ENCODE peak calls at places on chromosomes 6 and 20, in five cellular contexts. O is activated CD4-positive, alpha-beta T cell treated with anti-CD3 and anti-CD28 coated beads for 24 hours; T is AG20443; K is iPS DF 19.7; V is AG04449. F is an unnamed sample.

GRCh38 chr20:7392551-7392950 is 547.7 kb downstream of the HAO1 start:
- DNase-seq in O (no peak), T (peak), K (no peak), V (no peak), F (no peak)

GRCh38 chr20:54431545-54431944 is 43.8 kb upstream of the DOK5 start:
- DNase-seq in O (no peak), T (peak), K (no peak), V (no peak), F (no peak)

GRCh38 chr6:53159558-53159957 is 10.9 kb upstream of the GCM1 start:
- DNase-seq in O (no peak), T (peak), K (no peak), V (no peak), F (no peak)

GRCh38 chr6:135280375-135281136 is 99.4 kb downstream of the MYB start:
- DNase-seq in O (no peak), T (no peak), K (no peak), V (peak), F (peak)

GRCh38 chr20:47453167-47453782 is 48.4 kb upstream of the NCOA3 start:
- DNase-seq in O (peak), T (peak), K (no peak), V (peak), F (peak)

GRCh38 chr6:47413752-47414516 is 63.7 kb upstream of the CD2AP start:
- DNase-seq in O (peak), T (peak), K (no peak), V (peak), F (peak)

GRCh38 chr6:317452-318144 is 25.3 kb downstream of the DUSP22 start:
- DNase-seq in O (no peak), T (no peak), K (no peak), V (no peak), F (no peak)

GRCh38 chr6:168216139-168216538 is 103.4 kb downstream of the DACT2 start:
- DNase-seq in O (no peak), T (no peak), K (no peak), V (no peak), F (no peak)

GRCh38 chr6:38266921-38267354 is 372.8 kb downstream of the BTBD9 start:
- DNase-seq in O (no peak), T (no peak), K (no peak), V (no peak), F (no peak)

GRCh38 chr20:32893878-32894483 is 35.3 kb downstream of the EFCAB8 start:
- DNase-seq in O (no peak), T (peak), K (no peak), V (no peak), F (peak)

GRCh38 chr6:93417421-93417996 is 1.9 kb downstream of the EPHA7 start:
- DNase-seq in O (no peak), T (peak), K (no peak), V (no peak), F (peak)

GRCh38 chr6:28884423-28885148 is 39.2 kb downstream of the TRIM27 start:
- DNase-seq in O (peak), T (no peak), K (no peak), V (no peak), F (no peak)

GRCh38 chr6:6707143-6707542 is 118.6 kb downstream of the LY86 start:
- DNase-seq in O (no peak), T (no peak), K (no peak), V (no peak), F (no peak)

GRCh38 chr6:37324131-37325033 is 29.4 kb upstream of the RNF8 start:
- DNase-seq in O (no peak), T (peak), K (no peak), V (no peak), F (no peak)

GRCh38 chr6:117449549-117450439 is 24.1 kb upstream of the ROS1 start:
- DNase-seq in O (peak), T (peak), K (peak), V (no peak), F (peak)

GRCh38 chr20:48823476-48823875 is 4.3 kb downstream of the PREX1 start:
- DNase-seq in O (no peak), T (no peak), K (no peak), V (no peak), F (no peak)

GRCh38 chr6:160093061-160093460 is 28.6 kb upstream of the SLC22A1 start:
- DNase-seq in O (no peak), T (no peak), K (no peak), V (no peak), F (no peak)

GRCh38 chr6:35343092-35343834 is 905 bp downstream of the PPARD start:
- DNase-seq in O (no peak), T (peak), K (no peak), V (no peak), F (peak)

GRCh38 chr20:58514321-58515239 is 619 bp downstream of the APCDD1L start:
- DNase-seq in O (no peak), T (peak), K (no peak), V (no peak), F (no peak)

GRCh38 chr6:169848946-169849345 is 97.5 kb downstream of the ERMARD start:
- DNase-seq in O (no peak), T (no peak), K (no peak), V (no peak), F (no peak)

GRCh38 chr20:45368221-45368980 is 5.4 kb downstream of the SYS1 start:
- DNase-seq in O (no peak), T (no peak), K (no peak), V (no peak), F (no peak)

GRCh38 chr6:86456786-86457185 is 480.5 kb upstream of the HTR1E start:
- DNase-seq in O (no peak), T (no peak), K (no peak), V (no peak), F (no peak)

GRCh38 chr6:32177182-32177787 is 920 bp upstream of the RNF5 start:
- DNase-seq in O (no peak), T (no peak), K (no peak), V (no peak), F (peak)

GRCh38 chr6:124233221-124233620 is 429.6 kb downstream of the NKAIN2 start:
- DNase-seq in O (no peak), T (no peak), K (no peak), V (no peak), F (no peak)

GRCh38 chr6:123803862-123804681 is at the start of gene NKAIN2:
- DNase-seq in O (no peak), T (peak), K (peak), V (no peak), F (peak)

GRCh38 chr6:22288721-22289120 is 8.1 kb downstream of the PRL start:
- DNase-seq in O (no peak), T (no peak), K (no peak), V (no peak), F (no peak)

GRCh38 chr6:25324076-25324762 is 45.0 kb downstream of the CARMIL1 start:
- DNase-seq in O (no peak), T (peak), K (no peak), V (no peak), F (no peak)

GRCh38 chr6:551405-551804 is 105.5 kb downstream of the HUS1B start:
- DNase-seq in O (peak), T (peak), K (peak), V (no peak), F (peak)

GRCh38 chr6:135145509-135145865 is 35.6 kb upstream of the MYB start:
- DNase-seq in O (no peak), T (no peak), K (no peak), V (no peak), F (no peak)

GRCh38 chr20:40807094-40807623 is 118.1 kb upstream of the MAFB start:
- DNase-seq in O (no peak), T (no peak), K (no peak), V (no peak), F (no peak)

GRCh38 chr6:170160031-170160627 is 130.7 kb downstream of the DLL1 start:
- DNase-seq in O (no peak), T (no peak), K (no peak), V (no peak), F (no peak)

GRCh38 chr6:167682125-167682524 is 144.6 kb upstream of the AFDN start:
- DNase-seq in O (no peak), T (no peak), K (no peak), V (no peak), F (no peak)

GRCh38 chr20:44204156-44204831 is 6.3 kb downstream of the OSER1 start:
- DNase-seq in O (no peak), T (peak), K (no peak), V (peak), F (peak)

GRCh38 chr20:10218536-10219451 is at the start of gene SNAP25:
- DNase-seq in O (no peak), T (peak), K (peak), V (no peak), F (no peak)